ENCODE peak calls at places on chromosomes 5 and 9, in ten cellular contexts. K, Q, H, U, I, O, P, C, W and G are unnamed samples.

GRCh38 chr9:126301196-126301595 is 25.4 kb upstream of the MVB12B start:
- DNase-seq in O (no peak), I (no peak), H (no peak), C (no peak), K (no peak), W (no peak), U (no peak), P (no peak), Q (no peak), G (no peak)

GRCh38 chr5:57435701-57436134 is 46.9 kb downstream of the ACTBL2 start:
- DNase-seq in H (peak), P (no peak), U (no peak), K (no peak), W (no peak), C (no peak), O (no peak), I (no peak), Q (no peak), G (no peak)

GRCh38 chr9:5622019-5622418 is 6.9 kb upstream of the RIC1 start:
- DNase-seq in Q (no peak), W (no peak), O (no peak), C (no peak), U (no peak), I (no peak), K (no peak), H (peak), P (no peak), G (no peak)

GRCh38 chr5:52964138-52964537 is 25.0 kb upstream of the ITGA2 start:
- DNase-seq in H (no peak), Q (no peak), W (no peak), I (no peak), O (no peak), U (no peak), K (no peak), P (no peak), C (no peak), G (no peak)

GRCh38 chr5:65924366-65925093 is 1.8 kb upstream of the ERBIN start:
- DNase-seq in C (peak), W (no peak), K (no peak), P (no peak), Q (peak), H (no peak), U (no peak), I (no peak), O (peak), G (peak)

GRCh38 chr5:159343295-159344094 is 13.2 kb upstream of the IL12B start:
- DNase-seq in W (no peak), U (no peak), K (no peak), Q (no peak), P (no peak), H (no peak), O (no peak), C (no peak), I (no peak), G (no peak)

GRCh38 chr9:93305497-93306020 is 121.6 kb downstream of the WNK2 start:
- DNase-seq in W (no peak), Q (no peak), I (peak), O (no peak), H (no peak), C (no peak), P (peak), K (no peak), U (no peak), G (no peak)

GRCh38 chr9:128786681-128787582 is at the start of gene TBC1D13:
- DNase-seq in W (peak), H (peak), K (no peak), U (peak), O (peak), C (peak), Q (peak), P (peak), I (peak), G (peak)

GRCh38 chr9:130607640-130608420 is 28.5 kb downstream of the FUBP3 start:
- DNase-seq in I (no peak), C (no peak), P (no peak), W (no peak), O (no peak), H (no peak), Q (no peak), U (no peak), K (no peak), G (no peak)

GRCh38 chr9:6525326-6526040 is 112.5 kb downstream of the UHRF2 start:
- DNase-seq in C (no peak), I (no peak), Q (no peak), U (no peak), P (no peak), H (no peak), K (no peak), W (no peak), O (no peak), G (no peak)

GRCh38 chr5:138542956-138543729 is at the start of gene ETF1:
- DNase-seq in I (peak), Q (peak), H (peak), U (peak), P (peak), C (peak), O (peak), W (peak), K (peak), G (peak)

GRCh38 chr9:93080406-93080805 is 15.6 kb upstream of the CARD19 start:
- DNase-seq in H (no peak), U (no peak), O (no peak), I (peak), Q (no peak), K (no peak), C (no peak), W (no peak), P (no peak), G (no peak)

GRCh38 chr5:135398160-135398854 is 724 bp downstream of the MACROH2A1 start:
- DNase-seq in Q (no peak), P (no peak), C (peak), H (peak), K (no peak), I (peak), W (no peak), O (no peak), U (no peak), G (peak)

GRCh38 chr5:6900828-6901227 is 187.6 kb downstream of the TENT4A start:
- DNase-seq in Q (peak), W (no peak), K (no peak), U (no peak), C (no peak), P (no peak), H (no peak), I (no peak), O (no peak), G (no peak)

GRCh38 chr5:154712518-154713437 is 42.4 kb upstream of the LARP1 start:
- DNase-seq in H (peak), P (no peak), I (no peak), O (no peak), C (peak), W (no peak), K (peak), U (no peak), Q (peak), G (no peak)

GRCh38 chr5:89756955-89757354 is 652.6 kb downstream of the CETN3 start:
- DNase-seq in P (no peak), W (no peak), C (no peak), H (no peak), K (no peak), O (no peak), U (no peak), I (no peak), Q (no peak), G (no peak)

GRCh38 chr5:113164016-113164415 is 187.4 kb downstream of the DCP2 start:
- DNase-seq in P (peak), W (no peak), K (no peak), C (no peak), O (no peak), I (no peak), H (no peak), Q (no peak), U (no peak), G (no peak)

GRCh38 chr5:17061973-17062470 is 125.9 kb upstream of the MYO10 start:
- DNase-seq in Q (no peak), P (no peak), O (no peak), I (no peak), H (no peak), U (no peak), K (no peak), W (no peak), C (no peak), G (no peak)

GRCh38 chr9:137070906-137071275 is 534 bp upstream of the SAPCD2 start:
- DNase-seq in K (no peak), Q (peak), I (no peak), W (no peak), P (no peak), H (no peak), U (no peak), C (no peak), O (peak), G (no peak)

GRCh38 chr9:91905958-91906585 is 44.0 kb downstream of the ROR2 start:
- DNase-seq in C (no peak), P (no peak), U (no peak), K (no peak), H (peak), O (no peak), W (no peak), I (no peak), Q (no peak), G (peak)

GRCh38 chr5:85049020-85049419 is 664.3 kb upstream of the EDIL3 start:
- DNase-seq in C (peak), H (no peak), I (no peak), U (no peak), K (no peak), W (no peak), Q (peak), P (no peak), O (no peak), G (no peak)